ENCODE peak calls at places on chromosomes 4 and X, in six cellular contexts. F, R, B, I, J and M are unnamed samples.

GRCh38 chr4:170242471-170242870 is 152.7 kb upstream of the AADAT start:
- DNase-seq in F (no peak), R (no peak), B (no peak), I (no peak), J (no peak), M (no peak)

GRCh38 chrX:16852617-16853179 is 17.5 kb downstream of the RBBP7 start:
- DNase-seq in F (no peak), R (no peak), B (no peak), I (no peak), J (no peak), M (no peak)

GRCh38 chrX:48071064-48071985 is at the start of gene ZNF630:
- DNase-seq in F (peak; percentile 70), R (peak; percentile 8), B (peak; percentile 82), I (no peak), J (peak; percentile 68), M (peak; percentile 74)

GRCh38 chrX:70032797-70033196 is 16.9 kb downstream of the AWAT2 start:
- DNase-seq in F (no peak), R (no peak), B (no peak), I (no peak), J (no peak), M (no peak)

GRCh38 chr4:124904723-124905390 is 192.3 kb upstream of the ANKRD50 start:
- DNase-seq in F (no peak), R (no peak), B (no peak), I (no peak), J (no peak), M (no peak)

GRCh38 chr4:128525387-128525786 is 237.8 kb upstream of the PGRMC2 start:
- DNase-seq in F (no peak), R (no peak), B (no peak), I (no peak), J (no peak), M (no peak)

GRCh38 chr4:147461161-147461560 is 19.7 kb upstream of the EDNRA start:
- DNase-seq in F (no peak), R (no peak), B (no peak), I (no peak), J (no peak), M (no peak)

GRCh38 chr4:20433101-20433705 is 181.5 kb downstream of the SLIT2 start:
- DNase-seq in F (no peak), R (no peak), B (no peak), I (no peak), J (no peak), M (no peak)

GRCh38 chrX:18426004-18426320 is 554 bp downstream of the CDKL5 start:
- DNase-seq in F (no peak), R (no peak), B (no peak), I (no peak), J (no peak), M (no peak)

GRCh38 chrX:14926471-14926870 is 53.2 kb downstream of the MOSPD2 start:
- DNase-seq in F (no peak), R (no peak), B (no peak), I (no peak), J (no peak), M (no peak)
- H3K4me1 ChIP-seq in F (no peaks in the 10 kb centered on the region), R (no peaks in the 10 kb centered on the region), B (no peaks in the 10 kb centered on the region), I (peaks cover 13% of the 10 kb centered on the region), J (no peaks in the 10 kb centered on the region), M (no peaks in the 10 kb centered on the region)

DNA sequence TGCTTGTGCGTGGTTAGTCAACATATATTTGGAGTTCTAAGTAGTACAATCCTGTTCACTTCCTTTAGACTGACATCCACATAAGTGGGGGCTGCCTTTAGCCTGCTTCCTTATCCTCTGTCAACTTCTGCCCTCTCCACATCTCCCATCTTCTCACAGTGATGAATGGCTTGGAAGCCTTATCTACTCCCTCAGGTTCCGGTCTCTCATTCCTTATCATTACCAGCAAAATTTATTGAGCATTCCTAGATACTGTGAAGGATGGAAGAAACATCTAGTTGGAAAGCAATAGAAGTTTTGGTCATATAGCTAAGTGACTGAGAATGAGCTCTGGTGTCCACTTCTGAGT is 25.2 kb downstream of the DOCK11 start:
- DNase-seq in F (no peak), R (no peak), B (no peak), I (no peak), J (no peak), M (no peak)
- H3K27ac ChIP-seq in F (peak overlapping the region; percentile 68), R (no peak overlapping the region), B (peak overlapping the region; percentile 54), I (no peak overlapping the region), J (peak overlapping the region; percentile 76), M (no peak overlapping the region)

DNA sequence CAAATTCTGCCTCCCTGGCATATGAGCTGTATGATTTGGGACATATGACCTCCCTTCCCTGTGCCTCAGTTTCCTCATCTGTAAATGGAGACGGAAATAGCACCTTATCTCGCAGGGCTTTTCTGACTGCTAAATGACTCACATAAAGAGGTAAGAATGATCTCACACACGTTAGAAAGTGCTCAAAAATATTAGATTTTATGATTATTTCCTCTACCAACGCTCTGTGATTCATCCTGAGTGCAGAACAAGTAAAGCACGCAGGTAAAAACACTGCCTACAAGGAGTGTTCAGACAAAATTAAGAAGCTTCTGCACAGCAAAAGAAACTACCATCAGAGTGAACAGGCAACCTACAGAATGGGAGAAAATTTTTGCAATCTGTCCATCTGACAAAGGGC is 21.1 kb downstream of the ACSL1 start:
- DNase-seq in F (no peak), R (no peak), B (no peak), I (no peak), J (no peak), M (no peak)
- H3K4me1 ChIP-seq in F (no peaks in the 10 kb centered on the region), R (no peaks in the 10 kb centered on the region), B (peaks cover 47% of the 10 kb centered on the region), I (peaks cover 44% of the 10 kb centered on the region), J (peaks cover 89% of the 10 kb centered on the region), M (peaks cover 80% of the 10 kb centered on the region)

GRCh38 chr4:83644677-83645639 is 109.0 kb downstream of the GPAT3 start:
- DNase-seq in F (no peak), R (no peak), B (peak; percentile 76), I (peak; percentile 52), J (no peak), M (no peak)

GRCh38 chr4:83651846-83652245 is 115.9 kb downstream of the GPAT3 start:
- DNase-seq in F (no peak), R (no peak), B (no peak), I (no peak), J (no peak), M (no peak)

GRCh38 chr4:83643036-83643435 is 107.1 kb downstream of the GPAT3 start:
- DNase-seq in F (no peak), R (no peak), B (no peak), I (no peak), J (no peak), M (no peak)

GRCh38 chr4:83646538-83646937 is 110.6 kb downstream of the GPAT3 start:
- DNase-seq in F (no peak), R (no peak), B (no peak), I (no peak), J (no peak), M (no peak)
- H3K27ac ChIP-seq in F (no peak overlapping the region), R (no peak overlapping the region), B (no peak overlapping the region), I (no peak overlapping the region), J (no peak overlapping the region), M (no peak overlapping the region)

DNA sequence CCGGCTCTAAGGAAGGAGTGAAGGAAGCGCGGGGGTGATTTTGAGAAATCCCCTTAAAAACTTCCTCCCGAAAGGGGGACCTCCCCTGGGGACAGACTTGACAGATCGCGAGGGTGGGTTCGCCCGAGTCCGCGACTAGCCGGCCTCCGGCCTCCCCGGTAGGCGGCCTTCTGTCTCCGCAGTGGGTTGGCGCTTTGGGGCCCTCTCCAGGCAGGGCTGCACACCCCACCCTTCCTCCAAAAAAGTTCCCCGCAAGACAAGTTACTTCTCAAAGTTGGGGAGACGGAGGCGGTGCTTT is 24.8 kb downstream of the HOPX start:
- DNase-seq in F (peak; percentile 37), R (peak; percentile 35), B (peak; percentile 19), I (no peak), J (no peak), M (peak; percentile 25)
- H3K4me1 ChIP-seq in F (no peaks in the 10 kb centered on the region), R (peaks cover 25% of the 10 kb centered on the region), B (peaks cover 9% of the 10 kb centered on the region), I (no peaks in the 10 kb centered on the region), J (peaks cover 58% of the 10 kb centered on the region), M (peaks cover 31% of the 10 kb centered on the region)

DNA sequence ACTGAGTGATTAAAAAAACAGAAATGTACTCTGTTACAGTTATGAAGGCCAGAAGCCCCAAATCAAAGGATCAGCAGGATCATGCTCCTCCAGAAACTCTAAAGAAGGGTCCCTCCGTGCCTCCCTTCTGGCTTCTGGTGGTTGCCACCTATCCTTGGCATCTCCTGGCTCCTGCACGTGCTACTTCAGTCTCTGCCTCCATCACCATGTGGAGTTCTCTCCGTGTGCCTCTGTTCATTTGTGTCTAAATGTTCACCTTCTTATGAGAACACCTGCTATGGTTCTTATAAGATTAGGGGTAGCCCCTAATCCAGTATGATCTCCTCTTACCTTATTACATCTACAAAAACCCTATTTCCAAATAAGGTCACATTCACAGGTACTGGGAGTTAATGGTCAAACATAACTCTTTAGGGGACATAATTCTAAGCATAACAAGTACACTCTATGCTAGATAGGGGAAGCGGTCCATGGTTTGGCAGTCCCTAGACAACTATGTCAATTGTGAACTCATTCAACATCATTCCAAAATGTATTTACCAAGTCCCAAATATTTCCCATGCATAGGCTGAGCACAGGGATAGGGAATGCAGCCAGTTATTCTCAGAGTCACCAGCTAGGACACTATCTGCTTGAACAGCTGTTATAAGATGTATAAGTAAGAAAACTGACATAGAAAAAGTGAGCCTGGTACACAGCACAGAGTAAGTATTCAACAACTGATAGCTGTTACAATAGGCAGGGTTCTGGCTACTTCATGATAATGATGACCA is 295.5 kb upstream of the BOD1L1 start:
- DNase-seq in F (no peak), R (no peak), B (no peak), I (no peak), J (no peak), M (no peak)
- H3K27ac ChIP-seq in F (no peak overlapping the region), R (no peak overlapping the region), B (no peak overlapping the region), I (no peak overlapping the region), J (peak overlapping the region; percentile 65), M (no peak overlapping the region)